ENCODE peak calls at places on chromosome 10, in four cellular contexts. M is ureter, C is GM23338, O is progenitor cell of endocrine pancreas. F is an unnamed sample.

GRCh38 chr10:47205199-47205598 is 94.8 kb upstream of the GDF10 start:
- DNase-seq in M (no peak), C (no peak), O (no peak), F (no peak)

GRCh38 chr10:80407836-80408197 is 534 bp upstream of the PRXL2A start:
- DNase-seq in C (peak), O (peak), M (no peak), F (peak)

GRCh38 chr10:102227050-102227449 is 951 bp downstream of the ELOVL3 start:
- DNase-seq in O (no peak), M (no peak), C (no peak), F (no peak)

GRCh38 chr10:12500406-12501303 is 151.3 kb downstream of the CAMK1D start:
- DNase-seq in C (no peak), O (no peak), M (peak), F (no peak)

GRCh38 chr10:60310746-60311145 is 78.9 kb downstream of the ANK3 start:
- DNase-seq in O (no peak), C (no peak), M (no peak), F (no peak)

GRCh38 chr10:42754155-42755027 is 28.2 kb upstream of the BMS1 start:
- DNase-seq in C (peak), M (no peak), O (peak), F (no peak)

GRCh38 chr10:69232736-69233135 is 12.6 kb downstream of the HKDC1 start:
- DNase-seq in C (no peak), M (no peak), O (no peak), F (no peak)

GRCh38 chr10:74976565-74976964 is 134.9 kb upstream of the SAMD8 start:
- DNase-seq in C (peak), O (no peak), M (no peak), F (no peak)

GRCh38 chr10:102673961-102674511 is 29.8 kb downstream of the TRIM8 start:
- DNase-seq in M (peak), O (no peak), C (peak), F (peak)

GRCh38 chr10:131280101-131280500 is 31.4 kb downstream of the TCERG1L start:
- DNase-seq in C (no peak), O (no peak), M (no peak), F (no peak)